ENCODE peak calls at places on chromosomes 11 and 22, in six cellular contexts. R is NCI-H510A treated with DMSO at 0.1 percent for 48 hours; I is AG09309; D is Caki2; Q is activated naive CD4-positive, alpha-beta T cell treated with anti-CD3 and anti-CD28 coated beads for 36 hours; L is amygdala. K is an unnamed sample.

GRCh38 chr22:42316988-42317387 is 46.5 kb upstream of the TCF20 start:
- DNase-seq in Q (peak), I (peak), R (no peak), D (peak), L (no peak), K (no peak)

GRCh38 chr11:128036556-128037093 is 550.7 kb downstream of the ETS1 start:
- DNase-seq in L (no peak), I (no peak), D (no peak), Q (no peak), R (no peak), K (no peak)

GRCh38 chr11:48096588-48097525 is 116.5 kb downstream of the PTPRJ start:
- DNase-seq in R (no peak), D (peak), I (no peak), Q (peak), L (no peak), K (no peak)

GRCh38 chr11:115425816-115426215 is 78.4 kb downstream of the CADM1 start:
- DNase-seq in I (no peak), Q (no peak), D (no peak), R (no peak), L (no peak), K (peak)

GRCh38 chr22:45885171-45885840 is 91.7 kb downstream of the WNT7B start:
- DNase-seq in Q (no peak), L (no peak), I (no peak), D (no peak), R (no peak), K (no peak)

GRCh38 chr11:93526691-93527583 is 16.3 kb downstream of the SMCO4 start:
- DNase-seq in I (no peak), L (no peak), R (no peak), Q (no peak), D (no peak), K (no peak)

GRCh38 chr11:129458756-129459535 is 83.3 kb downstream of the BARX2 start:
- DNase-seq in R (peak), L (no peak), Q (no peak), D (no peak), I (no peak), K (no peak)

GRCh38 chr22:49274754-49275380 is 552.8 kb downstream of the BRD1 start:
- DNase-seq in R (no peak), D (no peak), I (no peak), L (no peak), Q (no peak), K (no peak)

GRCh38 chr11:79440451-79441158 is at the start of gene TENM4:
- DNase-seq in Q (no peak), L (peak), R (peak), D (peak), I (peak), K (peak)

GRCh38 chr11:66708701-66709100 is 20.3 kb downstream of the SPTBN2 start:
- DNase-seq in R (no peak), Q (no peak), I (no peak), D (no peak), L (no peak), K (no peak)

GRCh38 chr22:17924735-17925727 is 99.3 kb downstream of the MICAL3 start:
- DNase-seq in I (no peak), D (peak), R (no peak), Q (no peak), L (no peak), K (no peak)

GRCh38 chr22:36701166-36701713 is 2.3 kb downstream of the CACNG2 start:
- DNase-seq in I (no peak), Q (no peak), L (no peak), D (no peak), R (no peak), K (no peak)

GRCh38 chr11:43737194-43737575 is 56.6 kb downstream of the HSD17B12 start:
- DNase-seq in D (no peak), L (no peak), Q (no peak), R (no peak), I (no peak), K (no peak)

GRCh38 chr22:38947321-38948112 is 9.9 kb upstream of the APOBEC3A start:
- DNase-seq in R (no peak), D (no peak), Q (peak), L (no peak), I (no peak), K (no peak)

GRCh38 chr11:46363455-46363920 is 16.2 kb downstream of the DGKZ start:
- DNase-seq in Q (no peak), R (no peak), L (peak), I (no peak), D (peak), K (peak)

GRCh38 chr11:19715373-19715772 is 2.7 kb downstream of the NAV2 start:
- DNase-seq in I (peak), D (peak), R (no peak), Q (no peak), L (no peak), K (no peak)

GRCh38 chr22:48842583-48842945 is 985.1 kb downstream of the BRD1 start:
- DNase-seq in Q (no peak), I (no peak), R (no peak), D (no peak), L (no peak), K (no peak)

GRCh38 chr11:17719028-17719939 is at the start of gene MYOD1:
- DNase-seq in I (no peak), D (no peak), R (peak), L (no peak), Q (no peak), K (no peak)